ENCODE peak calls at places on chromosomes 5 and 9, in six cellular contexts. W, Z, O, S, L and U are unnamed samples.

GRCh38 chr5:71938886-71939285 is 168.4 kb upstream of the MAP1B start:
- DNase-seq in Z (no peak), L (no peak), O (peak; percentile 60), W (no peak), S (peak; percentile 35), U (no peak)

GRCh38 chr9:113712053-113712452 is 164.1 kb upstream of the ZNF618 start:
- DNase-seq in L (peak; percentile 10), Z (peak; percentile 9), S (peak; percentile 68), W (no peak), O (no peak), U (no peak)

GRCh38 chr9:134178781-134179551 is 14.6 kb upstream of the RNU6ATAC start:
- DNase-seq in S (no peak), O (no peak), W (no peak), Z (peak; percentile 20), L (no peak), U (no peak)

GRCh38 chr5:73564644-73565165 is 734 bp downstream of the ANKRA2 start:
- DNase-seq in Z (peak; percentile 13), L (no peak), W (no peak), S (peak; percentile 11), O (no peak), U (peak; percentile 37)

GRCh38 chr5:145887976-145888574 is 15.3 kb upstream of the GRXCR2 start:
- DNase-seq in Z (peak; percentile 69), L (no peak), W (no peak), O (peak; percentile 40), S (peak; percentile 77), U (peak; percentile 67)

GRCh38 chr5:50807661-50808060 is 141.2 kb downstream of the PARP8 start:
- DNase-seq in Z (peak; percentile 23), L (no peak), O (no peak), W (no peak), S (peak; percentile 1), U (no peak)

GRCh38 chr9:129007035-129007765 is 20.9 kb downstream of the SH3GLB2 start:
- DNase-seq in Z (no peak), L (no peak), S (no peak), W (no peak), O (no peak), U (no peak)

GRCh38 chr9:91082709-91083108 is 279.0 kb downstream of the AUH start:
- DNase-seq in S (no peak), L (no peak), Z (no peak), W (no peak), O (no peak), U (no peak)

GRCh38 chr9:95023217-95024003 is 294.1 kb downstream of the FANCC start:
- DNase-seq in W (peak; percentile 63), S (peak; percentile 56), L (no peak), O (peak; percentile 81), Z (peak; percentile 69), U (no peak)

GRCh38 chr5:87393331-87393730 is 19.4 kb downstream of the CCNH start:
- DNase-seq in S (peak; percentile 56), W (peak; percentile 60), O (no peak), L (no peak), Z (peak; percentile 84), U (no peak)

GRCh38 chr5:66757219-66757833 is 161.1 kb downstream of the MAST4 start:
- DNase-seq in S (peak; percentile 68), O (peak; percentile 7), L (peak; percentile 6), Z (peak; percentile 89), W (peak; percentile 5), U (peak; percentile 42)

GRCh38 chr5:122390107-122390506 is 78.1 kb downstream of the SNCAIP start:
- DNase-seq in Z (no peak), O (no peak), W (no peak), S (no peak), L (no peak), U (no peak)